ENCODE peak calls at places on chromosomes 13 and 19, in six cellular contexts. M is brain microvascular endothelial cell; N is CD8-positive, alpha-beta T cell; J is A549; Z is tibial nerve; F is substantia nigra. H is an unnamed sample.

GRCh38 chr13:65461590-65461989 is 1768.5 kb downstream of the PCDH9 start:
- DNase-seq in F (no peak), Z (no peak), J (no peak), M (peak; percentile 45), N (no peak), H (no peak)

GRCh38 chr13:66635526-66635925 is 594.6 kb downstream of the PCDH9 start:
- DNase-seq in M (peak; percentile 54), J (no peak), F (no peak), Z (no peak), N (no peak), H (no peak)

GRCh38 chr13:113849546-113849945 is 14.3 kb downstream of the GAS6 start:
- DNase-seq in Z (no peak), N (no peak), J (no peak), F (no peak), M (no peak), H (no peak)

GRCh38 chr13:71417205-71417604 is 449.8 kb downstream of the DACH1 start:
- DNase-seq in J (no peak), M (no peak), Z (no peak), N (no peak), F (no peak), H (no peak)

GRCh38 chr13:60427285-60427684 is 30.3 kb downstream of the TDRD3 start:
- DNase-seq in N (no peak), M (no peak), Z (no peak), F (no peak), J (no peak), H (no peak)

GRCh38 chr13:50412046-50412617 is 396.9 kb downstream of the KCNRG start:
- DNase-seq in F (no peak), N (no peak), Z (no peak), M (no peak), J (no peak), H (no peak)

GRCh38 chr19:30969586-30969985 is 379.6 kb downstream of the TSHZ3 start:
- DNase-seq in N (no peak), F (no peak), J (no peak), M (no peak), Z (no peak), H (no peak)

GRCh38 chr19:33462112-33462726 is 59.4 kb downstream of the PEPD start:
- DNase-seq in F (no peak), N (no peak), M (no peak), J (no peak), Z (no peak), H (no peak)

GRCh38 chr13:71877280-71877653 is 10.3 kb upstream of the DACH1 start:
- DNase-seq in Z (no peak), F (no peak), J (no peak), M (no peak), N (no peak), H (no peak)

GRCh38 chr13:101049166-101049850 is 367.0 kb downstream of the NALCN start:
- DNase-seq in J (no peak), N (no peak), F (no peak), M (no peak), Z (no peak), H (no peak)

GRCh38 chr19:48271531-48272151 is 1.8 kb downstream of the ZNF114 start:
- DNase-seq in J (peak; percentile 75), M (peak; percentile 22), F (peak; percentile 22), N (peak; percentile 55), Z (no peak), H (no peak)

GRCh38 chr13:93224545-93224944 is 2.1 kb upstream of the GPC6 start:
- DNase-seq in F (no peak), J (no peak), Z (no peak), N (no peak), M (peak; percentile 25), H (no peak)

GRCh38 chr19:33872445-33873320 is 76.0 kb downstream of the KCTD15 start:
- DNase-seq in M (no peak), J (no peak), Z (no peak), F (no peak), N (no peak), H (no peak)

GRCh38 chr13:33536639-33537425 is 251.3 kb upstream of the STARD13 start:
- DNase-seq in J (no peak), M (peak; percentile 68), F (no peak), N (no peak), Z (no peak), H (no peak)

GRCh38 chr13:19957320-19958118 is 1.0 kb upstream of the ZMYM2 start:
- DNase-seq in N (peak; percentile 83), M (peak; percentile 76), J (peak; percentile 58), Z (peak; percentile 69), F (peak; percentile 62), H (peak; percentile 69)

GRCh38 chr19:32976223-32976805 is 4.3 kb downstream of the FAAP24 start:
- DNase-seq in N (peak; percentile 80), M (peak; percentile 73), F (peak; percentile 41), Z (peak; percentile 65), J (peak; percentile 89), H (peak; percentile 66)

GRCh38 chr13:110306960-110307696 is at the start of the genes COL4A1 and COL4A2:
- DNase-seq in F (peak; percentile 44), M (peak; percentile 74), Z (peak; percentile 77), N (no peak), J (no peak), H (no peak)

GRCh38 chr13:82216165-82216564 is 1666.1 kb downstream of the SLITRK1 start:
- DNase-seq in J (no peak), N (no peak), Z (no peak), F (no peak), M (no peak), H (no peak)

GRCh38 chr19:12574036-12574435 is 22.8 kb upstream of the ZNF564 start:
- DNase-seq in F (no peak), M (no peak), Z (no peak), N (no peak), J (no peak), H (no peak)

GRCh38 chr19:11091343-11092153 is 2.3 kb downstream of the LDLR start:
- DNase-seq in N (peak; percentile 61), M (peak; percentile 81), Z (peak; percentile 30), J (peak; percentile 50), F (no peak), H (peak; percentile 62)

GRCh38 chr19:17124025-17124424 is 48.4 kb downstream of the MYO9B start:
- DNase-seq in M (no peak), N (no peak), Z (no peak), J (no peak), F (no peak), H (no peak)

GRCh38 chr13:46181799-46182490 is at the start of gene LCP1:
- DNase-seq in N (peak; percentile 79), M (no peak), F (no peak), Z (no peak), J (no peak), H (peak; percentile 49)

GRCh38 chr13:103200118-103200885 is 134.1 kb upstream of the SLC10A2 start:
- DNase-seq in M (no peak), F (no peak), N (no peak), J (no peak), Z (no peak), H (no peak)

GRCh38 chr13:36858285-36858684 is 39.3 kb downstream of the RFXAP start:
- DNase-seq in J (peak; percentile 7), N (no peak), M (no peak), Z (no peak), F (no peak), H (no peak)

GRCh38 chr19:41016488-41017071 is 25.5 kb downstream of the CYP2B6 start:
- DNase-seq in N (no peak), Z (no peak), M (no peak), J (no peak), F (no peak), H (no peak)

GRCh38 chr19:33323093-33323820 is 20.9 kb upstream of the CEBPA start:
- DNase-seq in M (no peak), Z (no peak), F (no peak), J (no peak), N (no peak), H (no peak)

GRCh38 chr13:112996671-112997091 is 27.7 kb downstream of the MCF2L start:
- DNase-seq in F (no peak), N (no peak), Z (no peak), J (no peak), M (no peak), H (no peak)

GRCh38 chr19:14954071-14954655 is 12.9 kb downstream of the OR7C2 start:
- DNase-seq in M (no peak), Z (no peak), F (no peak), J (no peak), N (no peak), H (no peak)

DNA sequence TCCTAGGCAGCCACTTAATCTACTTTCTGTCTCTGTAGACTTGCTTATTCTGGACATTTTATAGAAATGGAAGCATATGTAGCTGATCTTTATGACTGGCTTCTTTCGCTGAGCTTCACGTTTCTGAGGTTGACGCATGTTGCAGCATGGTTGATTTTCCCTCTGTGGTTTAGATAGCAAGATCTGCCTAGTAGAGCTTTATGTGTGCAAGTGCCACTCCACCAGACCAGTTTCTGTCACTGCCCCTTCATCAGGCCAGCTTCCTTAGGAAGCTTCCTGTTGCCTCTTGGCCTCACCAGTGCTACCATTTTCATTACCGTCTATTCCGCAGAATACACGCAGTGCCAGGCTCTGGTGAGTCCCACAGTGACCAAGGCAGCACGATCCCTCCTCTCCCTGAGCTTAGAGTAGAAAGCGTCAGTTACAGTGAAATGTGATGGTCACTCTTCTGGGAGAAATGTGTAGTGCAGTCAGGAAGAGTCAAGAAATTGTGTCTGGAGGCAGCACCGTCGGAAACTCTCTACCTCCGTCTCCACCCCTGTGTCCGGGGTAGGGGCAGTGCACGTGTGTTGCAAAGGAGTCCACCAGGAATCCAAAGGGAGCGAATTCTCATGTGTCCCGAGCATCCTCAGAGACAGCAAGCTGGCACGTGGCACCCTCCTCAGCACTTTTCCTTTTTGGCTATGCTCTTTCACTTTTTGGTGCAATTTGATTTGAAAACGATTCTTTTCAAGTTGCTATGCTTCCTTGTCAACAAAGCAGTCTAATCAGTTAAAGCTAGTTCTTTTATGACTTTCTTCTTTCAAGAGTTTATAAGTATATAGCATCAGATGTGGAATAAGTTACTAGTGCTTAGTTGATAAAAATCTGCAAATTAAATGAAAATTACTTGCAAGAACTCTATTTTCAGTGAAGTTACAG is 45.4 kb upstream of the GPR183 start:
- DNase-seq in M (no peak), J (no peak), F (no peak), Z (no peak), N (no peak), H (no peak)
- H3K27ac ChIP-seq in M (no peak overlapping the region), J (no peak overlapping the region), F (no peak overlapping the region), Z (no peak overlapping the region), N (peak overlapping the region; percentile 97), H (peak overlapping the region; percentile 97)

DNA sequence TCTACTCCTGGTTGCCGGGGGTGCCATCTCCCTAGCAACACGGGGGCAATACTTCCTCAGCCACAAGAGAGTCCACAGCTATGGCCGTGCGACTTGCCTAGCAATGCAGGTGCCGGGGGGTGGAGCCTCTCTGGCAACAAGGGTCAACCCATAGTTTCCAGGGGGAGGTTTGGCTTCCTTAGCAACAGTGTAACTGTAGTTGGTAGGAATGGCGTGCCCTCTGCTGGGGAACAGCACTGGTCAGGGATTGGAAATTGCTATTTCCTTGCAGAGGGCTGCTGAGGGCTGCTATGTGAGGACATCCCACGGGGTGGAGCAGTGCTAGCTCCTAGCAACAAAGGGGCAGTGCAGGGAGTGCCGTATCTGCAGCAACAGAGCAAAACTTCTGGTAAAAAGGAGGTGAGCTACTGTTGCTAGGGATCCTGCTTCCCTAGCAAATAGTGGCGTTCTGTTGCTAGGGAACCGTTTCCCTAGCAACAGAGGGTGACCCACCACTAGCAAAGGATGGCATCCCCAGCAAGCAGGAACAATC is 7.0 kb upstream of the TMC4 start:
- DNase-seq in J (no peak), M (peak; percentile 80), F (peak; percentile 24), Z (no peak), N (no peak), H (no peak)
- H3K27ac ChIP-seq in J (no peak overlapping the region), M (peak overlapping the region; percentile 20), F (no peak overlapping the region), Z (no peak overlapping the region), N (no peak overlapping the region), H (no peak overlapping the region)

GRCh38 chr13:97275265-97275664 is 53.1 kb downstream of the MBNL2 start:
- DNase-seq in N (no peak), M (peak; percentile 84), Z (no peak), F (no peak), J (no peak), H (no peak)
- H3K27ac ChIP-seq in N (no peak overlapping the region), M (peak overlapping the region; percentile 89), Z (no peak overlapping the region), F (no peak overlapping the region), J (peak overlapping the region; percentile 80), H (no peak overlapping the region)

GRCh38 chr19:53555352-53555751 is 17.4 kb downstream of the ZNF331 start:
- DNase-seq in Z (no peak), F (no peak), J (no peak), N (no peak), M (no peak), H (no peak)
- H3K27ac ChIP-seq in Z (peak overlapping the region; percentile 84), F (no peak overlapping the region), J (no peak overlapping the region), N (peak overlapping the region; percentile 97), M (no peak overlapping the region), H (peak overlapping the region; percentile 82)

H was measured in CD4-positive, alpha-beta T cell.